ENCODE peak calls at places on chromosomes 12 and 14, in ten cellular contexts. One of them, this sample, is unnamed.

GRCh38 chr12:108641446-108642268 is 8.0 kb upstream of the SELPLG start:
- DNase-seq in psoas muscle: no peak
- DNase-seq in PC-3: no peak
- DNase-seq in Peyer's patch: no peak
- DNase-seq in endothelial cell of umbilical vein: no peak
- DNase-seq in A549: no peak
- DNase-seq in stomach: no peak
- DNase-seq in lower lobe of right lung: no peak
- DNase-seq in hepatocyte: no peak
- DNase-seq in Panc1: no peak
- DNase-seq in this sample: peak

GRCh38 chr14:20662968-20663731 is 21.2 kb upstream of the RNASE4 start:
- DNase-seq in PC-3: peak
- DNase-seq in Panc1: peak
- DNase-seq in psoas muscle: peak
- DNase-seq in A549: peak
- DNase-seq in stomach: peak
- DNase-seq in Peyer's patch: peak
- DNase-seq in lower lobe of right lung: peak
- DNase-seq in endothelial cell of umbilical vein: peak
- DNase-seq in hepatocyte: peak
- DNase-seq in this sample: peak

GRCh38 chr14:89304972-89305703 is 111.9 kb downstream of the FOXN3 start:
- DNase-seq in psoas muscle: peak
- DNase-seq in A549: no peak
- DNase-seq in Panc1: no peak
- DNase-seq in hepatocyte: peak
- DNase-seq in Peyer's patch: peak
- DNase-seq in PC-3: peak
- DNase-seq in stomach: no peak
- DNase-seq in endothelial cell of umbilical vein: peak
- DNase-seq in lower lobe of right lung: no peak
- DNase-seq in this sample: no peak

GRCh38 chr14:76699209-76699608 is 62.1 kb upstream of the VASH1 start:
- DNase-seq in endothelial cell of umbilical vein: no peak
- DNase-seq in A549: no peak
- DNase-seq in stomach: no peak
- DNase-seq in psoas muscle: no peak
- DNase-seq in lower lobe of right lung: no peak
- DNase-seq in PC-3: no peak
- DNase-seq in hepatocyte: no peak
- DNase-seq in Panc1: no peak
- DNase-seq in Peyer's patch: peak
- DNase-seq in this sample: no peak

GRCh38 chr14:104802913-104803184 is 1.9 kb downstream of the ZBTB42 start:
- DNase-seq in A549: no peak
- DNase-seq in lower lobe of right lung: no peak
- DNase-seq in stomach: no peak
- DNase-seq in Peyer's patch: no peak
- DNase-seq in PC-3: no peak
- DNase-seq in endothelial cell of umbilical vein: no peak
- DNase-seq in Panc1: no peak
- DNase-seq in psoas muscle: no peak
- DNase-seq in hepatocyte: no peak
- DNase-seq in this sample: no peak

GRCh38 chr12:27382924-27383323 is 50.3 kb downstream of the BMAL2 start:
- DNase-seq in endothelial cell of umbilical vein: no peak
- DNase-seq in Peyer's patch: no peak
- DNase-seq in psoas muscle: no peak
- DNase-seq in PC-3: no peak
- DNase-seq in lower lobe of right lung: no peak
- DNase-seq in hepatocyte: no peak
- DNase-seq in Panc1: no peak
- DNase-seq in stomach: no peak
- DNase-seq in A549: no peak
- DNase-seq in this sample: no peak

GRCh38 chr12:132445884-132446471 is 44.0 kb upstream of the FBRSL1 start:
- DNase-seq in A549: peak
- DNase-seq in Panc1: peak
- DNase-seq in stomach: peak
- DNase-seq in PC-3: peak
- DNase-seq in hepatocyte: peak
- DNase-seq in Peyer's patch: peak
- DNase-seq in psoas muscle: no peak
- DNase-seq in lower lobe of right lung: peak
- DNase-seq in endothelial cell of umbilical vein: peak
- DNase-seq in this sample: peak

GRCh38 chr12:81208193-81208946 is 130.5 kb downstream of the ACSS3 start:
- DNase-seq in Peyer's patch: peak
- DNase-seq in Panc1: no peak
- DNase-seq in stomach: no peak
- DNase-seq in hepatocyte: peak
- DNase-seq in PC-3: no peak
- DNase-seq in psoas muscle: no peak
- DNase-seq in endothelial cell of umbilical vein: peak
- DNase-seq in lower lobe of right lung: no peak
- DNase-seq in A549: no peak
- DNase-seq in this sample: no peak

GRCh38 chr12:28409892-28410291 is 219.6 kb downstream of the CCDC91 start:
- DNase-seq in endothelial cell of umbilical vein: no peak
- DNase-seq in A549: no peak
- DNase-seq in Panc1: no peak
- DNase-seq in lower lobe of right lung: no peak
- DNase-seq in hepatocyte: no peak
- DNase-seq in Peyer's patch: no peak
- DNase-seq in PC-3: no peak
- DNase-seq in stomach: no peak
- DNase-seq in psoas muscle: no peak
- DNase-seq in this sample: no peak

GRCh38 chr14:39956372-39956771 is 524.1 kb upstream of the FBXO33 start:
- DNase-seq in PC-3: peak
- DNase-seq in lower lobe of right lung: no peak
- DNase-seq in Panc1: no peak
- DNase-seq in endothelial cell of umbilical vein: no peak
- DNase-seq in A549: peak
- DNase-seq in stomach: no peak
- DNase-seq in Peyer's patch: no peak
- DNase-seq in hepatocyte: no peak
- DNase-seq in psoas muscle: no peak
- DNase-seq in this sample: no peak

GRCh38 chr12:126752021-126752420 is 1514.9 kb upstream of the TMEM132C start:
- DNase-seq in A549: no peak
- DNase-seq in psoas muscle: no peak
- DNase-seq in lower lobe of right lung: no peak
- DNase-seq in endothelial cell of umbilical vein: no peak
- DNase-seq in PC-3: no peak
- DNase-seq in Panc1: no peak
- DNase-seq in hepatocyte: no peak
- DNase-seq in stomach: no peak
- DNase-seq in Peyer's patch: no peak
- DNase-seq in this sample: no peak

GRCh38 chr14:101817511-101818001 is 56.0 kb downstream of the PPP2R5C start:
- DNase-seq in endothelial cell of umbilical vein: no peak
- DNase-seq in Panc1: no peak
- DNase-seq in A549: no peak
- DNase-seq in hepatocyte: no peak
- DNase-seq in stomach: no peak
- DNase-seq in PC-3: no peak
- DNase-seq in psoas muscle: no peak
- DNase-seq in Peyer's patch: no peak
- DNase-seq in lower lobe of right lung: no peak
- DNase-seq in this sample: no peak

GRCh38 chr12:6181166-6181565 is 19.0 kb upstream of the CD9 start:
- DNase-seq in lower lobe of right lung: no peak
- DNase-seq in stomach: no peak
- DNase-seq in psoas muscle: no peak
- DNase-seq in Panc1: no peak
- DNase-seq in endothelial cell of umbilical vein: no peak
- DNase-seq in hepatocyte: no peak
- DNase-seq in Peyer's patch: no peak
- DNase-seq in A549: no peak
- DNase-seq in PC-3: no peak
- DNase-seq in this sample: no peak

GRCh38 chr14:70140614-70141013 is 48.1 kb downstream of the SLC8A3 start:
- DNase-seq in stomach: no peak
- DNase-seq in Panc1: no peak
- DNase-seq in psoas muscle: no peak
- DNase-seq in PC-3: no peak
- DNase-seq in A549: no peak
- DNase-seq in lower lobe of right lung: no peak
- DNase-seq in endothelial cell of umbilical vein: no peak
- DNase-seq in Peyer's patch: no peak
- DNase-seq in hepatocyte: no peak
- DNase-seq in this sample: no peak

GRCh38 chr12:89610366-89610765 is 84.5 kb upstream of the POC1B start:
- DNase-seq in A549: no peak
- DNase-seq in PC-3: no peak
- DNase-seq in Peyer's patch: no peak
- DNase-seq in lower lobe of right lung: no peak
- DNase-seq in psoas muscle: no peak
- DNase-seq in stomach: no peak
- DNase-seq in Panc1: no peak
- DNase-seq in hepatocyte: no peak
- DNase-seq in endothelial cell of umbilical vein: no peak
- DNase-seq in this sample: no peak

GRCh38 chr12:5085896-5086295 is 42.2 kb downstream of the KCNA5 start:
- DNase-seq in PC-3: peak
- DNase-seq in lower lobe of right lung: no peak
- DNase-seq in psoas muscle: no peak
- DNase-seq in Peyer's patch: no peak
- DNase-seq in A549: peak
- DNase-seq in Panc1: no peak
- DNase-seq in hepatocyte: no peak
- DNase-seq in endothelial cell of umbilical vein: no peak
- DNase-seq in stomach: no peak
- DNase-seq in this sample: no peak

GRCh38 chr12:97229036-97229435 is 233.6 kb upstream of the RMST start:
- DNase-seq in lower lobe of right lung: no peak
- DNase-seq in PC-3: no peak
- DNase-seq in Panc1: no peak
- DNase-seq in endothelial cell of umbilical vein: peak
- DNase-seq in stomach: no peak
- DNase-seq in A549: no peak
- DNase-seq in Peyer's patch: no peak
- DNase-seq in hepatocyte: no peak
- DNase-seq in psoas muscle: no peak
- DNase-seq in this sample: no peak

GRCh38 chr12:106889950-106890626 is 65.6 kb upstream of the TMEM263 start:
- DNase-seq in psoas muscle: no peak
- DNase-seq in stomach: no peak
- DNase-seq in Peyer's patch: no peak
- DNase-seq in A549: no peak
- DNase-seq in lower lobe of right lung: no peak
- DNase-seq in PC-3: no peak
- DNase-seq in endothelial cell of umbilical vein: no peak
- DNase-seq in hepatocyte: no peak
- DNase-seq in Panc1: no peak
- DNase-seq in this sample: no peak

GRCh38 chr12:108630481-108631207 is 3.0 kb downstream of the SELPLG start:
- DNase-seq in stomach: no peak
- DNase-seq in psoas muscle: no peak
- DNase-seq in Panc1: no peak
- DNase-seq in PC-3: peak
- DNase-seq in hepatocyte: no peak
- DNase-seq in endothelial cell of umbilical vein: no peak
- DNase-seq in A549: no peak
- DNase-seq in Peyer's patch: no peak
- DNase-seq in lower lobe of right lung: no peak
- DNase-seq in this sample: no peak

DNA sequence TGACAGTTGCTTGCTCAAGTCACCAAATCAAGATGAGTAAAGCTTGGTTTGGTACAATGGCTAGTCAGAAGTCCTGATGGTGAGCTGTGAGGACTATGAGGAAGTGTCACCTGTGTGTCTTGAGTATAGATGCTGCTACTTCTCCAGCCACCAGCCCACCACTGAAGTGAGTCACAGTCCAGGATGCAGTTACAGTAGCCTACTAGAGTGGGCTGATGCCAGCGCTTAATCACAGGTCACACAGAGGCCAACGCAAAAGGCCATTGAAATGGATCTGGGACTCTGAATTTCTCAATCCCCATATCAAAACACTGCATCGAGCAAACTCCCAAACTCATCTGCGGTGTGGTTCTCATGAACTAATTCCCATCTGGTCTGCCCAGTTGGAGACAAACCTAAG is 223.1 kb downstream of the ANO6 start:
- DNase-seq in psoas muscle: no peak
- DNase-seq in endothelial cell of umbilical vein: no peak
- DNase-seq in stomach: no peak
- DNase-seq in A549: peak
- DNase-seq in Panc1: no peak
- DNase-seq in hepatocyte: no peak
- DNase-seq in PC-3: peak
- DNase-seq in lower lobe of right lung: no peak
- DNase-seq in Peyer's patch: no peak
- DNase-seq in this sample: no peak
- H3K4me3 ChIP-seq in psoas muscle: no peak
- H3K4me3 ChIP-seq in endothelial cell of umbilical vein: no peak
- H3K4me3 ChIP-seq in stomach: no peak
- H3K4me3 ChIP-seq in A549: no peak
- H3K4me3 ChIP-seq in Panc1: no peak
- H3K4me3 ChIP-seq in hepatocyte: no peak
- H3K4me3 ChIP-seq in PC-3: no peak
- H3K4me3 ChIP-seq in lower lobe of right lung: no peak
- H3K4me3 ChIP-seq in Peyer's patch: no peak
- H3K4me3 ChIP-seq in this sample: no peak

GRCh38 chr12:103857164-103857563 is 16.1 kb upstream of the NT5DC3 start:
- DNase-seq in A549: no peak
- DNase-seq in psoas muscle: no peak
- DNase-seq in stomach: no peak
- DNase-seq in Peyer's patch: no peak
- DNase-seq in lower lobe of right lung: no peak
- DNase-seq in endothelial cell of umbilical vein: no peak
- DNase-seq in PC-3: no peak
- DNase-seq in hepatocyte: no peak
- DNase-seq in Panc1: no peak
- DNase-seq in this sample: no peak
- H3K27ac ChIP-seq in A549: peak
- H3K27ac ChIP-seq in psoas muscle: no peak
- H3K27ac ChIP-seq in stomach: no peak
- H3K27ac ChIP-seq in Peyer's patch: no peak
- H3K27ac ChIP-seq in lower lobe of right lung: no peak
- H3K27ac ChIP-seq in endothelial cell of umbilical vein: no peak
- H3K27ac ChIP-seq in PC-3: no peak
- H3K27ac ChIP-seq in hepatocyte: no peak
- H3K27ac ChIP-seq in Panc1: no peak
- H3K27ac ChIP-seq in this sample: no peak

GRCh38 chr12:99810718-99811593 is 163.4 kb downstream of the GARIN6 start:
- DNase-seq in lower lobe of right lung: no peak
- DNase-seq in Panc1: no peak
- DNase-seq in A549: peak
- DNase-seq in psoas muscle: no peak
- DNase-seq in endothelial cell of umbilical vein: peak
- DNase-seq in PC-3: peak
- DNase-seq in hepatocyte: peak
- DNase-seq in Peyer's patch: no peak
- DNase-seq in stomach: no peak
- DNase-seq in this sample: no peak
- TF ChIP-seq CTCF in lower lobe of right lung: peak
- TF ChIP-seq CTCF in Panc1: peak
- TF ChIP-seq CTCF in A549: peak
- TF ChIP-seq CTCF in psoas muscle: peak
- TF ChIP-seq CTCF in endothelial cell of umbilical vein: no peak
- TF ChIP-seq CTCF in PC-3: peak
- TF ChIP-seq CTCF in hepatocyte: peak
- TF ChIP-seq CTCF in Peyer's patch: no peak
- TF ChIP-seq CTCF in stomach: no peak
- TF ChIP-seq CTCF in this sample: peak

GRCh38 chr12:69915964-69916363 is 90.9 kb downstream of the MYRFL start:
- DNase-seq in Peyer's patch: no peak
- DNase-seq in PC-3: no peak
- DNase-seq in stomach: no peak
- DNase-seq in hepatocyte: no peak
- DNase-seq in Panc1: no peak
- DNase-seq in endothelial cell of umbilical vein: no peak
- DNase-seq in psoas muscle: no peak
- DNase-seq in A549: no peak
- DNase-seq in lower lobe of right lung: no peak
- DNase-seq in this sample: no peak
- H3K4me3 ChIP-seq in Peyer's patch: no peak
- H3K4me3 ChIP-seq in PC-3: no peak
- H3K4me3 ChIP-seq in stomach: no peak
- H3K4me3 ChIP-seq in hepatocyte: no peak
- H3K4me3 ChIP-seq in Panc1: no peak
- H3K4me3 ChIP-seq in endothelial cell of umbilical vein: no peak
- H3K4me3 ChIP-seq in psoas muscle: no peak
- H3K4me3 ChIP-seq in A549: no peak
- H3K4me3 ChIP-seq in lower lobe of right lung: no peak
- H3K4me3 ChIP-seq in this sample: no peak